ENCODE peak calls at places on chromosome 21, in ten cellular contexts. X is cardiac fibroblast; C is NCI-H1092 treated with DMSO at 0.1 percent for 48 hours; K is ureter; A is memory B cell; E is CD4-positive, alpha-beta memory T cell; W is CD8-positive, alpha-beta memory T cell; U is iris pigment epithelial cell; B is amniotic epithelial cell; R is fibroblast of lung. F is an unnamed sample.

GRCh38 chr21:43645987-43646386 is 13.3 kb downstream of the HSF2BP start:
- DNase-seq in R (no peak), A (no peak), W (no peak), K (no peak), X (no peak), C (no peak), E (no peak), B (no peak), U (no peak), F (no peak)

GRCh38 chr21:44437696-44438431 is 17.4 kb upstream of the LRRC3 start:
- DNase-seq in E (no peak), C (no peak), U (no peak), W (no peak), R (no peak), B (no peak), A (no peak), K (no peak), X (no peak), F (no peak)

GRCh38 chr21:45033791-45034555 is 40.4 kb upstream of the ADARB1 start:
- DNase-seq in K (no peak), B (peak), R (peak), W (no peak), A (no peak), X (peak), U (peak), E (no peak), C (no peak), F (no peak)

GRCh38 chr21:37435120-37435519 is 68.5 kb downstream of the DYRK1A start:
- DNase-seq in K (no peak), E (peak), A (peak), X (peak), B (peak), U (peak), W (peak), C (no peak), R (peak), F (no peak)

GRCh38 chr21:42425603-42425985 is 21.9 kb downstream of the UBASH3A start:
- DNase-seq in R (no peak), W (no peak), B (no peak), U (no peak), E (no peak), C (no peak), A (no peak), K (no peak), X (no peak), F (no peak)

GRCh38 chr21:33478858-33479678 is 706 bp downstream of the TMEM50B start:
- DNase-seq in X (peak), E (no peak), C (peak), R (peak), W (peak), K (no peak), U (peak), A (no peak), B (peak), F (peak)

GRCh38 chr21:44024895-44025353 is 12.8 kb downstream of the TRAPPC10 start:
- DNase-seq in A (no peak), C (no peak), K (peak), B (peak), E (no peak), U (peak), X (peak), W (no peak), R (peak), F (no peak)

GRCh38 chr21:24045775-24046215 is 1561.5 kb downstream of the MRPL39 start:
- DNase-seq in X (peak), W (no peak), E (peak), K (peak), B (peak), A (no peak), R (peak), U (peak), C (peak), F (no peak)

GRCh38 chr21:16741228-16741665 is 771.6 kb upstream of the CXADR start:
- DNase-seq in C (no peak), X (no peak), A (no peak), R (no peak), K (no peak), E (no peak), W (no peak), U (no peak), B (no peak), F (no peak)

GRCh38 chr21:36079010-36079649 is 9.3 kb downstream of the CBR1 start:
- DNase-seq in R (peak), A (peak), K (no peak), B (peak), W (peak), X (no peak), U (no peak), E (peak), C (no peak), F (peak)

GRCh38 chr21:36910581-36911307 is 55.7 kb downstream of the HLCS start:
- DNase-seq in W (no peak), B (no peak), U (peak), R (peak), E (no peak), K (no peak), X (peak), A (no peak), C (peak), F (no peak)

GRCh38 chr21:31293986-31294385 is 50.1 kb downstream of the TIAM1 start:
- DNase-seq in E (no peak), W (no peak), C (no peak), K (no peak), R (peak), B (peak), X (peak), A (no peak), U (peak), F (no peak)

GRCh38 chr21:14078746-14079375 is 131.9 kb downstream of the LIPI start:
- DNase-seq in X (no peak), W (no peak), A (no peak), K (no peak), U (no peak), B (no peak), E (no peak), R (no peak), C (no peak), F (no peak)

GRCh38 chr21:44984428-44984791 is 44.6 kb downstream of the SLX9 start:
- DNase-seq in A (no peak), C (no peak), K (no peak), E (no peak), B (no peak), X (no peak), W (no peak), R (no peak), U (no peak), F (no peak)

GRCh38 chr21:45970674-45971486 is 10.7 kb upstream of the COL6A1 start:
- DNase-seq in B (no peak), E (peak), W (peak), R (peak), K (peak), U (peak), X (peak), C (peak), A (no peak), F (no peak)

GRCh38 chr21:31142600-31142999 is 104.3 kb upstream of the KRTAP19-8 start:
- DNase-seq in E (peak), K (no peak), U (no peak), C (no peak), X (no peak), B (no peak), A (no peak), R (no peak), W (peak), F (no peak)

GRCh38 chr21:35962917-35963316 is 97.4 kb downstream of the SETD4 start:
- DNase-seq in B (no peak), C (no peak), R (no peak), X (no peak), W (no peak), A (no peak), K (no peak), U (no peak), E (no peak), F (no peak)

F was measured in left colon.